ENCODE peak calls at places on chromosomes 1 and 21, in seven cellular contexts. One of them, this sample, is unnamed.

GRCh38 chr1:229121845-229122436 is 149.0 kb upstream of the RAB4A start:
- DNase-seq in neuronal stem cell: no peak
- DNase-seq in SK-N-SH: no peak
- DNase-seq in PC-9: no peak
- DNase-seq in HCT116: no peak
- DNase-seq in neural progenitor cell: no peak
- DNase-seq in GM23248: no peak
- DNase-seq in this sample: peak; percentile 33

GRCh38 chr1:89457046-89457445 is 67.6 kb upstream of the LRRC8B start:
- DNase-seq in neuronal stem cell: no peak
- DNase-seq in PC-9: no peak
- DNase-seq in SK-N-SH: no peak
- DNase-seq in GM23248: no peak
- DNase-seq in HCT116: no peak
- DNase-seq in neural progenitor cell: peak; percentile 15
- DNase-seq in this sample: no peak

GRCh38 chr1:225877570-225877969 is 4.6 kb downstream of the TMEM63A start:
- DNase-seq in neuronal stem cell: peak; percentile 46
- DNase-seq in SK-N-SH: peak; percentile 77
- DNase-seq in GM23248: peak; percentile 69
- DNase-seq in HCT116: no peak
- DNase-seq in neural progenitor cell: peak; percentile 73
- DNase-seq in PC-9: no peak
- DNase-seq in this sample: peak; percentile 55

GRCh38 chr21:42233067-42233981 is 14.4 kb downstream of the ABCG1 start:
- DNase-seq in neural progenitor cell: no peak
- DNase-seq in PC-9: peak; percentile 45
- DNase-seq in HCT116: no peak
- DNase-seq in SK-N-SH: peak; percentile 66
- DNase-seq in neuronal stem cell: no peak
- DNase-seq in GM23248: peak; percentile 47
- DNase-seq in this sample: peak; percentile 97

GRCh38 chr1:221335161-221336101 is 406.5 kb downstream of the DUSP10 start:
- DNase-seq in GM23248: peak; percentile 87
- DNase-seq in SK-N-SH: peak; percentile 4
- DNase-seq in neuronal stem cell: peak; percentile 42
- DNase-seq in HCT116: no peak
- DNase-seq in PC-9: peak; percentile 90
- DNase-seq in neural progenitor cell: peak; percentile 57
- DNase-seq in this sample: no peak

GRCh38 chr1:42186172-42186571 is 21.6 kb upstream of the GUCA2A start:
- DNase-seq in neural progenitor cell: no peak
- DNase-seq in GM23248: peak; percentile 82
- DNase-seq in SK-N-SH: no peak
- DNase-seq in HCT116: no peak
- DNase-seq in PC-9: no peak
- DNase-seq in neuronal stem cell: no peak
- DNase-seq in this sample: no peak

GRCh38 chr1:94247146-94248094 is 10.0 kb upstream of the ARHGAP29 start:
- DNase-seq in SK-N-SH: peak; percentile 96
- DNase-seq in HCT116: peak; percentile 67
- DNase-seq in GM23248: peak; percentile 79
- DNase-seq in PC-9: peak; percentile 78
- DNase-seq in neuronal stem cell: peak; percentile 82
- DNase-seq in neural progenitor cell: peak; percentile 96
- DNase-seq in this sample: no peak

GRCh38 chr1:53266038-53266437 is 27.7 kb upstream of the MAGOH start:
- DNase-seq in neuronal stem cell: no peak
- DNase-seq in HCT116: no peak
- DNase-seq in GM23248: peak; percentile 23
- DNase-seq in SK-N-SH: no peak
- DNase-seq in PC-9: no peak
- DNase-seq in neural progenitor cell: peak; percentile 43
- DNase-seq in this sample: peak; percentile 8

GRCh38 chr1:172960454-172961208 is 90.1 kb downstream of the TNFSF18 start:
- DNase-seq in GM23248: peak; percentile 54
- DNase-seq in HCT116: no peak
- DNase-seq in SK-N-SH: no peak
- DNase-seq in neuronal stem cell: no peak
- DNase-seq in neural progenitor cell: no peak
- DNase-seq in PC-9: no peak
- DNase-seq in this sample: no peak

GRCh38 chr1:218361298-218362065 is 16.3 kb downstream of the TGFB2 start:
- DNase-seq in SK-N-SH: peak; percentile 46
- DNase-seq in HCT116: peak; percentile 31
- DNase-seq in PC-9: no peak
- DNase-seq in GM23248: peak; percentile 69
- DNase-seq in neural progenitor cell: peak; percentile 64
- DNase-seq in neuronal stem cell: no peak
- DNase-seq in this sample: no peak

GRCh38 chr1:55007626-55008025 is 8.9 kb downstream of the BSND start:
- DNase-seq in PC-9: peak; percentile 56
- DNase-seq in GM23248: peak; percentile 89
- DNase-seq in neural progenitor cell: no peak
- DNase-seq in neuronal stem cell: no peak
- DNase-seq in SK-N-SH: no peak
- DNase-seq in HCT116: no peak
- DNase-seq in this sample: no peak

GRCh38 chr1:22489278-22489677 is 37.6 kb downstream of the ZBTB40 start:
- DNase-seq in neuronal stem cell: no peak
- DNase-seq in GM23248: no peak
- DNase-seq in neural progenitor cell: no peak
- DNase-seq in HCT116: no peak
- DNase-seq in PC-9: no peak
- DNase-seq in SK-N-SH: no peak
- DNase-seq in this sample: no peak

GRCh38 chr21:44052071-44052829 is 40.1 kb downstream of the TRAPPC10 start:
- DNase-seq in GM23248: no peak
- DNase-seq in neuronal stem cell: no peak
- DNase-seq in HCT116: no peak
- DNase-seq in SK-N-SH: no peak
- DNase-seq in neural progenitor cell: no peak
- DNase-seq in PC-9: no peak
- DNase-seq in this sample: no peak

GRCh38 chr1:6585841-6586240 is 6.0 kb downstream of the ZBTB48 start:
- DNase-seq in HCT116: no peak
- DNase-seq in neural progenitor cell: no peak
- DNase-seq in GM23248: no peak
- DNase-seq in PC-9: no peak
- DNase-seq in SK-N-SH: peak; percentile 16
- DNase-seq in neuronal stem cell: no peak
- DNase-seq in this sample: no peak

GRCh38 chr1:202076050-202076511 is 46.6 kb upstream of the GPR37L1 start:
- DNase-seq in HCT116: no peak
- DNase-seq in PC-9: no peak
- DNase-seq in SK-N-SH: peak; percentile 73
- DNase-seq in GM23248: no peak
- DNase-seq in neural progenitor cell: no peak
- DNase-seq in neuronal stem cell: no peak
- DNase-seq in this sample: no peak

GRCh38 chr1:209021622-209022021 is 561.9 kb upstream of the CAMK1G start:
- DNase-seq in GM23248: no peak
- DNase-seq in SK-N-SH: no peak
- DNase-seq in PC-9: no peak
- DNase-seq in HCT116: no peak
- DNase-seq in neuronal stem cell: no peak
- DNase-seq in neural progenitor cell: no peak
- DNase-seq in this sample: no peak

GRCh38 chr1:220734571-220735326 is 13.4 kb upstream of the MTARC2 start:
- DNase-seq in GM23248: peak; percentile 72
- DNase-seq in neuronal stem cell: no peak
- DNase-seq in SK-N-SH: no peak
- DNase-seq in PC-9: peak; percentile 83
- DNase-seq in neural progenitor cell: no peak
- DNase-seq in HCT116: no peak
- DNase-seq in this sample: no peak

GRCh38 chr21:44790401-44790800 is 11.2 kb downstream of the UBE2G2 start:
- DNase-seq in HCT116: no peak
- DNase-seq in PC-9: no peak
- DNase-seq in SK-N-SH: no peak
- DNase-seq in GM23248: no peak
- DNase-seq in neural progenitor cell: no peak
- DNase-seq in neuronal stem cell: no peak
- DNase-seq in this sample: no peak

GRCh38 chr21:39805983-39806382 is 61.0 kb downstream of the IGSF5 start:
- DNase-seq in SK-N-SH: no peak
- DNase-seq in PC-9: peak; percentile 63
- DNase-seq in neuronal stem cell: no peak
- DNase-seq in neural progenitor cell: no peak
- DNase-seq in HCT116: no peak
- DNase-seq in GM23248: no peak
- DNase-seq in this sample: no peak

GRCh38 chr1:32741067-32741416 is 38.5 kb upstream of the SYNC start:
- DNase-seq in GM23248: no peak
- DNase-seq in PC-9: no peak
- DNase-seq in HCT116: no peak
- DNase-seq in SK-N-SH: no peak
- DNase-seq in neural progenitor cell: no peak
- DNase-seq in neuronal stem cell: no peak
- DNase-seq in this sample: no peak
- H2AFZ ChIP-seq in GM23248: peak overlapping the region; percentile 89
- H2AFZ ChIP-seq in PC-9: peak overlapping the region; percentile 80
- H2AFZ ChIP-seq in HCT116: no peak overlapping the region
- H2AFZ ChIP-seq in SK-N-SH: peak overlapping the region; percentile 73
- H2AFZ ChIP-seq in neural progenitor cell: peak overlapping the region; percentile 72
- H2AFZ ChIP-seq in neuronal stem cell: peak overlapping the region; percentile 90
- H2AFZ ChIP-seq in this sample: no peak overlapping the region

GRCh38 chr1:234619071-234619480 is 9.1 kb upstream of the IRF2BP2 start:
- DNase-seq in neuronal stem cell: no peak
- DNase-seq in GM23248: peak; percentile 67
- DNase-seq in PC-9: no peak
- DNase-seq in HCT116: no peak
- DNase-seq in SK-N-SH: no peak
- DNase-seq in neural progenitor cell: no peak
- DNase-seq in this sample: no peak
- H3K27ac ChIP-seq in neuronal stem cell: peak overlapping the region; percentile 79
- H3K27ac ChIP-seq in GM23248: peak overlapping the region; percentile 96
- H3K27ac ChIP-seq in PC-9: no peak overlapping the region
- H3K27ac ChIP-seq in HCT116: peak overlapping the region; percentile 21
- H3K27ac ChIP-seq in SK-N-SH: peak overlapping the region; percentile 84
- H3K27ac ChIP-seq in neural progenitor cell: peak overlapping the region; percentile 69
- H3K27ac ChIP-seq in this sample: no peak overlapping the region

DNA sequence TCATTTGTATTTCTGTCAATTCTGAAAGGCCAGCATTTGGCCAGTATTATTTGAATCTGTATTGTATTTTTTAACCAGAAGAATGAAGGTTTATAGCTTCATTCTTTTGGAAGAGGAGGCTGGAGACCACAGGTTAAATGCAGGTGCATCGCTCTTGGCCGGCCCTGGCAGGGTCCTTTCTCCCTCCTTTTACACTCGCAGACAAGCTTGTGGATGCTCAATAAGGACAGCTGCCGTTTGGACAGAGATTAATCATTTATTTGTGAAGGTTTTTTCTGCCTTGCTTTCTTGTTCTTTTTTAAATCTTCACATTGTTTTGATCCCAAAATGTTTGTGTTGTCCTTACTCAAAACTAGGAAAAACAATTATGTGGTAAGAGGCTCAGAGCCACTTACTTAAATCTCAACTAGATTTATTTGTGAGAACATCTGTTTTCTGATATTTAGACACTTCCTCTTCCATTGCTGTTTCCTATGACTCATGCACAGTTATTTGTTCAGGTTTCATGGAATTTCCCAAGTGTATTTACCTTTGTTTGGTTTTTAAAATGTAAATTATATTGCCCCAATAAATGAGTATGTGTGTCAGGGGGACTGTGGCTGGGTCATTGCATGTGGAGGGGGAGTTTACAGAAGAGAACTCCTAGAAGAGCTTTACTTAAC is 46.7 kb upstream of the LAMC2 start:
- DNase-seq in neuronal stem cell: no peak
- DNase-seq in SK-N-SH: no peak
- DNase-seq in PC-9: peak; percentile 83
- DNase-seq in HCT116: no peak
- DNase-seq in neural progenitor cell: no peak
- DNase-seq in GM23248: peak; percentile 69
- DNase-seq in this sample: no peak
- H3K36me3 ChIP-seq in neuronal stem cell: peaks cover 19% of the 10 kb centered on the region
- H3K36me3 ChIP-seq in SK-N-SH: peaks cover 85% of the 10 kb centered on the region
- H3K36me3 ChIP-seq in PC-9: peaks cover 35% of the 10 kb centered on the region
- H3K36me3 ChIP-seq in HCT116: peaks cover 14% of the 10 kb centered on the region
- H3K36me3 ChIP-seq in neural progenitor cell: peaks cover 8% of the 10 kb centered on the region
- H3K36me3 ChIP-seq in GM23248: peaks cover 84% of the 10 kb centered on the region
- H3K36me3 ChIP-seq in this sample: peaks cover 74% of the 10 kb centered on the region

GRCh38 chr1:47232187-47232874 is at the start of gene TAL1:
- DNase-seq in PC-9: no peak
- DNase-seq in HCT116: no peak
- DNase-seq in neural progenitor cell: peak; percentile 66
- DNase-seq in GM23248: no peak
- DNase-seq in neuronal stem cell: no peak
- DNase-seq in SK-N-SH: peak; percentile 70
- DNase-seq in this sample: no peak

GRCh38 chr1:47229884-47230691 is 1.9 kb downstream of the TAL1 start:
- DNase-seq in PC-9: no peak
- DNase-seq in neural progenitor cell: peak; percentile 29
- DNase-seq in SK-N-SH: no peak
- DNase-seq in GM23248: no peak
- DNase-seq in neuronal stem cell: no peak
- DNase-seq in HCT116: no peak
- DNase-seq in this sample: no peak

GRCh38 chr1:47233165-47233564 is 1.1 kb upstream of the TAL1 start:
- DNase-seq in GM23248: no peak
- DNase-seq in HCT116: no peak
- DNase-seq in neural progenitor cell: no peak
- DNase-seq in PC-9: no peak
- DNase-seq in neuronal stem cell: no peak
- DNase-seq in SK-N-SH: peak; percentile 22
- DNase-seq in this sample: no peak

GRCh38 chr1:47230692-47231313 is 1.2 kb downstream of the TAL1 start:
- DNase-seq in neural progenitor cell: peak; percentile 69
- DNase-seq in HCT116: no peak
- DNase-seq in SK-N-SH: peak; percentile 65
- DNase-seq in PC-9: no peak
- DNase-seq in GM23248: no peak
- DNase-seq in neuronal stem cell: no peak
- DNase-seq in this sample: no peak

DNA sequence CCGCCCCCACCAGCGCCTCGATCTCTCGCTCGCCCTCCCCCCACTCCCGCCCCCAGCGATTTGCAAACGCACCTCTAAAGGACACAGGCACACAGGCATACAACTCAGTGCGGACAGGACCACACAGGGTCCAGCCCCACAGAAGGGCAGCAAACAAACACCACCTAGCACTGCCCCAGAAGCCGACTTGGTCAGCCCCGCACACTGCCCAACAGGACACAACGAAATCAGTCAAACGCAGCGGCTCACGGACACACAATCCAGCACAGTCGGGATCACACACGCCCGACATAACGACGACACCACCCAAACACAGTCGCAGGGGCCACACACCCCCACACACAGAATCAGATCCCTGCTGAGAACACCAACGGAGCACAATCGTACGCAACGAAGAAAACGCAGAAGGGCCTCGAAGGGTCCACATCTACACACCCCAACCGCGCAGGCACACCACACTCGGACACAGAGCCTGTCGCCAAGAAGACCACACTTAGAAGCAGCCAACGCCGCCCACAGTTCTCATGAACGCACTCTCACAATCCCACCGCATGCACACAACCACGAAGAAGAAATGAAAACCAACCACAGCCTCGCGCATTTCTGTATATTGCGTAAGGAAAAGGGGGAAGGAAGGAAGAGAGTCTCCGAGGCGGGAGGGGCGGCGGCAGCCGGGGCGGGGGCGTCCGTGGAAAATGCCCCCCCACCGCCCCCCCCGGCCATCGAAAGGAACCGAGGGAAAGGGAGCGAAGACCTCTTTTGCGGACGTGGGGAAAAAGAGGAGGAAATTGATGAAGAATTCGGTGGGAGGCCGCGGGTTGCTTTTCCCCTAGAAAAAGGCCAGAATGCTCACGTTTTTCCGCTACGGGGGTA is 475 bp downstream of the TAL1 start:
- DNase-seq in HCT116: no peak
- DNase-seq in neural progenitor cell: peak; percentile 66
- DNase-seq in SK-N-SH: peak; percentile 72
- DNase-seq in GM23248: peak; percentile 41
- DNase-seq in PC-9: no peak
- DNase-seq in neuronal stem cell: no peak
- DNase-seq in this sample: no peak
- H2AFZ ChIP-seq in HCT116: no peak overlapping the region
- H2AFZ ChIP-seq in neural progenitor cell: no peak overlapping the region
- H2AFZ ChIP-seq in SK-N-SH: peak overlapping the region; percentile 63
- H2AFZ ChIP-seq in GM23248: no peak overlapping the region
- H2AFZ ChIP-seq in PC-9: no peak overlapping the region
- H2AFZ ChIP-seq in neuronal stem cell: peak overlapping the region; percentile 45
- H2AFZ ChIP-seq in this sample: no peak overlapping the region